ENCODE peak calls at places on chromosomes 2 and 18, in six cellular contexts. W is posterior vena cava; L is HS-27A; Q is T follicular helper cell; F is stimulated activated CD4-positive, alpha-beta T cell treated with anti-CD3 and anti-CD28 coated beads, Interleukin-4, amount 100 ng/mL, for 24 hours; T is BJ. J is an unnamed sample.

GRCh38 chr2:10159486-10160160 is 37.1 kb downstream of the RRM2 start:
- DNase-seq in W (no peak), L (no peak), Q (no peak), F (no peak), T (no peak), J (no peak)

GRCh38 chr2:113138428-113139322 is 11.3 kb downstream of the IL1RN start:
- DNase-seq in W (no peak), L (peak), Q (peak), F (peak), T (peak), J (peak)

GRCh38 chr2:40471868-40472267 is 20.0 kb upstream of the SLC8A1 start:
- DNase-seq in W (no peak), L (no peak), Q (no peak), F (no peak), T (no peak), J (no peak)

GRCh38 chr2:134592380-134592779 is 126.4 kb downstream of the TMEM163 start:
- DNase-seq in W (no peak), L (no peak), Q (no peak), F (no peak), T (no peak), J (no peak)

GRCh38 chr2:159375241-159375640 is 88.7 kb upstream of the WDSUB1 start:
- DNase-seq in W (no peak), L (no peak), Q (no peak), F (no peak), T (no peak), J (no peak)

GRCh38 chr18:31931163-31931885 is 11.6 kb downstream of the TRAPPC8 start:
- DNase-seq in W (no peak), L (no peak), Q (no peak), F (no peak), T (no peak), J (no peak)

GRCh38 chr2:119126650-119127049 is 31.9 kb downstream of the C1QL2 start:
- DNase-seq in W (no peak), L (no peak), Q (no peak), F (peak), T (no peak), J (peak)

GRCh38 chr2:20224716-20225293 is at the start of gene SDC1:
- DNase-seq in W (peak), L (peak), Q (no peak), F (no peak), T (no peak), J (no peak)

GRCh38 chr18:54205951-54206350 is 18.5 kb downstream of the MBD2 start:
- DNase-seq in W (no peak), L (no peak), Q (no peak), F (no peak), T (no peak), J (no peak)

GRCh38 chr2:181581534-181581933 is 75.4 kb downstream of the CERKL start:
- DNase-seq in W (no peak), L (no peak), Q (no peak), F (no peak), T (no peak), J (peak)

GRCh38 chr2:238910751-238911351 is 63.0 kb downstream of the TWIST2 start:
- DNase-seq in W (peak), L (no peak), Q (no peak), F (no peak), T (no peak), J (no peak)

GRCh38 chr2:10469955-10470568 is 21.9 kb upstream of the ODC1 start:
- DNase-seq in W (peak), L (no peak), Q (no peak), F (no peak), T (no peak), J (no peak)

GRCh38 chr2:129717560-129718128 is 261.8 kb upstream of the RAB6C start:
- DNase-seq in W (peak), L (no peak), Q (no peak), F (no peak), T (no peak), J (no peak)

GRCh38 chr2:118842687-118843491 is 4.6 kb downstream of the EN1 start:
- DNase-seq in W (no peak), L (no peak), Q (no peak), F (no peak), T (no peak), J (no peak)

GRCh38 chr2:172995323-172996244 is 80.1 kb upstream of the MAP3K20 start:
- DNase-seq in W (no peak), L (peak), Q (no peak), F (no peak), T (peak), J (no peak)

GRCh38 chr18:59810183-59810582 is 89.6 kb upstream of the PMAIP1 start:
- DNase-seq in W (no peak), L (no peak), Q (no peak), F (no peak), T (no peak), J (no peak)

GRCh38 chr2:234682492-234683228 is 185.8 kb upstream of the ARL4C start:
- DNase-seq in W (no peak), L (no peak), Q (no peak), F (no peak), T (no peak), J (no peak)